ENCODE peak calls at places on chromosomes 7 and 10, in nine cellular contexts. M is psoas muscle, O is GM23248, T is endothelial cell, Q is NCI-H446 treated with DMSO at 0.1 percent for 48 hours, K is occipital lobe, I is stromal cell of bone marrow, U is NCI-H226, E is BJ. Z is an unnamed sample.

GRCh38 chr7:148572067-148572522 is 18.5 kb upstream of the C7orf33 start:
- DNase-seq in M (no peak), O (no peak), T (no peak), Q (no peak), K (no peak), I (no peak), U (no peak), E (no peak), Z (no peak)

GRCh38 chr10:13882112-13882711 is 295.4 kb downstream of the PRPF18 start:
- DNase-seq in M (no peak), O (peak), T (peak), Q (no peak), K (no peak), I (peak), U (peak), E (peak), Z (no peak)

GRCh38 chr7:31059551-31059950 is 7.4 kb downstream of the ADCYAP1R1 start:
- DNase-seq in M (peak), O (no peak), T (peak), Q (no peak), K (no peak), I (no peak), U (no peak), E (no peak), Z (no peak)

GRCh38 chr10:75294031-75294437 is 58.3 kb upstream of the COMTD1 start:
- DNase-seq in M (no peak), O (peak), T (no peak), Q (no peak), K (no peak), I (peak), U (no peak), E (no peak), Z (no peak)

GRCh38 chr7:149637911-149638565 is 135.3 kb downstream of the ZNF467 start:
- DNase-seq in M (no peak), O (no peak), T (no peak), Q (no peak), K (no peak), I (no peak), U (no peak), E (no peak), Z (no peak)

GRCh38 chr7:42691030-42691639 is 220.7 kb downstream of the C7orf25 start:
- DNase-seq in M (no peak), O (peak), T (peak), Q (no peak), K (no peak), I (peak), U (peak), E (no peak), Z (no peak)

GRCh38 chr7:158840604-158841003 is 11.3 kb upstream of the ESYT2 start:
- DNase-seq in M (no peak), O (no peak), T (no peak), Q (no peak), K (no peak), I (no peak), U (no peak), E (no peak), Z (no peak)

GRCh38 chr7:26390016-26390415 is 98.4 kb downstream of the SNX10 start:
- DNase-seq in M (no peak), O (no peak), T (no peak), Q (no peak), K (no peak), I (no peak), U (no peak), E (no peak), Z (no peak)

GRCh38 chr7:48017674-48018073 is 11.2 kb downstream of the SUN3 start:
- DNase-seq in M (no peak), O (no peak), T (no peak), Q (no peak), K (no peak), I (no peak), U (no peak), E (no peak), Z (no peak)

GRCh38 chr10:112229096-112229495 is 45.5 kb upstream of the GPAM start:
- DNase-seq in M (no peak), O (peak), T (no peak), Q (no peak), K (no peak), I (no peak), U (no peak), E (no peak), Z (no peak)

GRCh38 chr7:100632951-100633717 is 8.2 kb downstream of the TFR2 start:
- DNase-seq in M (peak), O (peak), T (peak), Q (no peak), K (no peak), I (no peak), U (no peak), E (no peak), Z (no peak)

GRCh38 chr7:47356261-47356660 is 225.7 kb downstream of the TNS3 start:
- DNase-seq in M (no peak), O (no peak), T (no peak), Q (no peak), K (no peak), I (no peak), U (no peak), E (no peak), Z (no peak)

GRCh38 chr7:84665339-84665738 is 470.8 kb upstream of the SEMA3A start:
- DNase-seq in M (no peak), O (no peak), T (no peak), Q (no peak), K (no peak), I (no peak), U (no peak), E (no peak), Z (no peak)

GRCh38 chr7:156151082-156151481 is 338.8 kb upstream of the SHH start:
- DNase-seq in M (no peak), O (no peak), T (no peak), Q (no peak), K (no peak), I (no peak), U (no peak), E (no peak), Z (no peak)

GRCh38 chr7:137975223-137975622 is 26.7 kb downstream of the CREB3L2 start:
- DNase-seq in M (peak), O (peak), T (no peak), Q (no peak), K (peak), I (no peak), U (no peak), E (no peak), Z (no peak)

GRCh38 chr10:50623299-50624153 is at the start of gene SGMS1:
- DNase-seq in M (peak), O (peak), T (peak), Q (peak), K (peak), I (peak), U (peak), E (no peak), Z (peak)

GRCh38 chr7:25179325-25179724 is 49.0 kb downstream of the NPVF start:
- DNase-seq in M (no peak), O (no peak), T (no peak), Q (no peak), K (no peak), I (no peak), U (no peak), E (no peak), Z (no peak)

GRCh38 chr10:74151057-74151878 is at the start of gene ADK:
- DNase-seq in M (peak), O (peak), T (peak), Q (peak), K (peak), I (peak), U (peak), E (peak), Z (peak)

GRCh38 chr7:74527842-74528241 is 74.1 kb downstream of the GTF2IRD1 start:
- DNase-seq in M (no peak), O (no peak), T (no peak), Q (no peak), K (no peak), I (no peak), U (no peak), E (no peak), Z (no peak)

GRCh38 chr10:29987471-29987870 is 71.9 kb downstream of the JCAD start:
- DNase-seq in M (no peak), O (no peak), T (no peak), Q (no peak), K (no peak), I (no peak), U (no peak), E (no peak), Z (no peak)

GRCh38 chr7:112481833-112482669 is 1.3 kb downstream of the LSMEM1 start:
- DNase-seq in M (peak), O (peak), T (no peak), Q (no peak), K (peak), I (peak), U (peak), E (peak), Z (no peak)

GRCh38 chr7:5387711-5388245 is 35.9 kb downstream of the TNRC18 start:
- DNase-seq in M (no peak), O (no peak), T (no peak), Q (no peak), K (no peak), I (no peak), U (no peak), E (no peak), Z (no peak)

GRCh38 chr10:66877359-66877758 is 48.5 kb upstream of the LRRTM3 start:
- DNase-seq in M (no peak), O (no peak), T (no peak), Q (no peak), K (no peak), I (no peak), U (no peak), E (no peak), Z (no peak)

GRCh38 chr10:3761111-3761686 is 23.8 kb downstream of the KLF6 start:
- DNase-seq in M (no peak), O (no peak), T (no peak), Q (no peak), K (no peak), I (no peak), U (no peak), E (no peak), Z (no peak)

GRCh38 chr10:21114683-21115082 is 217.6 kb upstream of the NEBL start:
- DNase-seq in M (no peak), O (no peak), T (no peak), Q (no peak), K (no peak), I (no peak), U (no peak), E (no peak), Z (no peak)

GRCh38 chr7:142889825-142890224 is 4.3 kb upstream of the TRPV6 start:
- DNase-seq in M (no peak), O (no peak), T (no peak), Q (no peak), K (no peak), I (no peak), U (no peak), E (no peak), Z (no peak)

GRCh38 chr10:48494073-48494472 is 110.8 kb downstream of the ARHGAP22 start:
- DNase-seq in M (no peak), O (no peak), T (no peak), Q (no peak), K (no peak), I (no peak), U (no peak), E (no peak), Z (no peak)